ENCODE peak calls at places on chromosome 19, in four cellular contexts. I is tibial nerve, P is psoas muscle, L is breast epithelium. C is an unnamed sample. For H3K4me1, the result is how much of the 10 kb centered on the place peaks cover.

GRCh38 chr19:42628411-42629135 is 33.8 kb upstream of the CEACAM8 start:
- DNase-seq in I (no peak), P (no peak), L (no peak), C (no peak)

GRCh38 chr19:7705387-7706187 is 3.7 kb upstream of the FCER2 start:
- DNase-seq in I (peak), P (peak), L (peak), C (peak)

GRCh38 chr19:13881692-13882418 is 4.9 kb downstream of the NANOS3 start:
- DNase-seq in I (peak), P (no peak), L (peak), C (peak)

GRCh38 chr19:13165091-13165997 is 15.1 kb downstream of the IER2 start:
- DNase-seq in I (no peak), P (no peak), L (no peak), C (no peak)

GRCh38 chr19:17227798-17228367 is 1.9 kb downstream of the OCEL1 start:
- DNase-seq in I (no peak), P (peak), L (no peak), C (no peak)

GRCh38 chr19:29478578-29479565 is 46.9 kb upstream of the VSTM2B start:
- DNase-seq in I (no peak), P (no peak), L (no peak), C (no peak)

GRCh38 chr19:40717325-40717879 is 490 bp downstream of the ITPKC start:
- DNase-seq in I (no peak), P (no peak), L (peak), C (no peak)

GRCh38 chr19:21127898-21128297 is 13.9 kb upstream of the ZNF431 start:
- DNase-seq in I (no peak), P (no peak), L (no peak), C (no peak)

GRCh38 chr19:38389101-38389925 is 816 bp downstream of the SPRED3 start:
- DNase-seq in I (no peak), P (no peak), L (no peak), C (no peak)

GRCh38 chr19:58166708-58167280 is 16.1 kb upstream of the ZNF274 start:
- DNase-seq in I (no peak), P (no peak), L (no peak), C (no peak)

GRCh38 chr19:29841559-29842367 is 30.0 kb downstream of the CCNE1 start:
- DNase-seq in I (no peak), P (peak), L (no peak), C (no peak)

GRCh38 chr19:45294291-45295029 is 28.2 kb downstream of the CKM start:
- DNase-seq in I (no peak), P (peak), L (peak), C (no peak)

GRCh38 chr19:29084266-29084665 is 128.7 kb downstream of the UQCRFS1 start:
- DNase-seq in I (no peak), P (no peak), L (no peak), C (no peak)

GRCh38 chr19:34575206-34575605 is 93.6 kb downstream of the WTIP start:
- DNase-seq in I (no peak), P (no peak), L (no peak), C (no peak)

GRCh38 chr19:49638360-49638759 is 1.6 kb downstream of the RRAS start:
- DNase-seq in I (no peak), P (no peak), L (no peak), C (no peak)

GRCh38 chr19:51131780-51132680 is 7.3 kb downstream of the SIGLEC9 start:
- DNase-seq in I (no peak), P (no peak), L (no peak), C (no peak)

GRCh38 chr19:48330012-48330681 is 4.8 kb downstream of the EMP3 start:
- DNase-seq in I (peak), P (peak), L (peak), C (peak)

GRCh38 chr19:45079063-45079910 is at the start of gene GEMIN7:
- DNase-seq in I (peak), P (peak), L (peak), C (peak)

GRCh38 chr19:11379857-11380350 is 4.2 kb downstream of the EPOR start:
- DNase-seq in I (no peak), P (no peak), L (no peak), C (no peak)

GRCh38 chr19:17719730-17720486 is 628 bp downstream of the MAP1S start:
- DNase-seq in I (no peak), P (no peak), L (peak), C (peak)

GRCh38 chr19:15769586-15769985 is 17.9 kb upstream of the OR10H5 start:
- DNase-seq in I (no peak), P (no peak), L (no peak), C (no peak)

GRCh38 chr19:14782978-14783545 is 4.7 kb upstream of the ADGRE2 start:
- DNase-seq in I (no peak), P (no peak), L (no peak), C (no peak)

GRCh38 chr19:18833849-18834643 is 2.3 kb downstream of the UPF1 start:
- DNase-seq in I (no peak), P (no peak), L (no peak), C (no peak)
- H3K4me1 ChIP-seq in I (under half), P (under half), L (under half), C (under half)

DNA sequence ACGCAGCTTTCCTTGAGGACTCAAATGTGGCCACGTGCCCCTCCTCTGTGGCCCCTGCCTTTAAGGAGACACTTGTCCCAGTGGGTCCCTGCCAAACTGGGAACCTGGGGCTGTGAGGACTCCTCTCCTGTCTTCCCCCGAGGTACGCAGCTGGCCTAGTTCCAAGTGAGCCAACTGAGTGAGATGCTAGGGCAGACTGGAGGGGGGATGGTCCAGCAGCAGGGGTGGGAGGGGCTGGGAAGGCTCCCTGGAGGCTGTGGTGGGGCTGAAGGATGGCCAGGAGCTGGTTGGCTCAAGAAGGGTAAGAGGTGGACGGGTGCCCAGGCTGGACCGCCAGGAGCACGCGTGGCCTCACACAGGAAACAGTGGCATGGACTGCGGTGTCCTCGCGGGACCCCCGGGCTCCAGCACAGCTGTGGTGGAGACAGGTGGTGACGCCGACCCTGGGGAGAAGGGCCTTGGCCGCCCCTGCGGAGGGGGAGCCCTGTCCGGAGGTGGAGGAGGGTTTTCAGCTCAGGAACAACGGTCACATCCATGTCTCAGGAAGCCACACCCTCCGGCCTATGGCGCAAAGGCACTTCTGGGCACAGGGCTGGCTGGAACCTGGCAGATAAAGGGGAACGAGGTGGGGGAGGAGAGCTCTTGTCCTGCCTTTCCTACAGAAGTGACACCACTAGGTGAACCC is 45.8 kb downstream of the MLLT1 start:
- DNase-seq in I (no peak), P (peak), L (no peak), C (no peak)
- H3K4me1 ChIP-seq in I (half or more), P (half or more), L (half or more), C (under half)

DNA sequence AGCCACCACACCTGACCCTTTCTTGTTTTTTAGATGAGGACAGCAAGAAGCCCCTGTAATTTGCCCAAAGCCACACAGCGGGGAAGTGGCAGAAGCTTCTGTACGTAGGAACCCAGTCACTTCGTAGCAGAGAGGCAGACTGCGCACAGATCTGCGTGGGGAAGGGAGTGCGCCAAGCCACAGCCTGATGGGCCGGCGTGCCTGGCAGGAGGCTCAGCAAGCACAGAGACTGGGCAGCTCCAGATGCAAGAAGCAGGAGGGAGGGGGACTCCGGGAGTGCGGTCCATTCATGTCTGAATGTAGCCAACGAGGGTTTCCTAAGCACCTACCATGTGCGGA is 347 bp upstream of the TJP3 start:
- DNase-seq in I (no peak), P (no peak), L (no peak), C (no peak)
- H3K4me1 ChIP-seq in I (under half), P (under half), L (under half), C (under half)

GRCh38 chr19:954672-955494 is 29.0 kb downstream of the ARID3A start:
- DNase-seq in I (no peak), P (no peak), L (no peak), C (no peak)
- H3K4me1 ChIP-seq in I (under half), P (under half), L (under half), C (under half)

GRCh38 chr19:33292595-33293254 is 9.6 kb downstream of the CEBPA start:
- DNase-seq in I (no peak), P (peak), L (no peak), C (no peak)

GRCh38 chr19:33290956-33291622 is 11.2 kb downstream of the CEBPA start:
- DNase-seq in I (no peak), P (peak), L (no peak), C (no peak)

GRCh38 chr19:33293255-33294057 is 8.9 kb downstream of the CEBPA start:
- DNase-seq in I (no peak), P (peak), L (no peak), C (no peak)

GRCh38 chr19:33290082-33290815 is 12.1 kb downstream of the CEBPA start:
- DNase-seq in I (no peak), P (peak), L (no peak), C (no peak)

DNA sequence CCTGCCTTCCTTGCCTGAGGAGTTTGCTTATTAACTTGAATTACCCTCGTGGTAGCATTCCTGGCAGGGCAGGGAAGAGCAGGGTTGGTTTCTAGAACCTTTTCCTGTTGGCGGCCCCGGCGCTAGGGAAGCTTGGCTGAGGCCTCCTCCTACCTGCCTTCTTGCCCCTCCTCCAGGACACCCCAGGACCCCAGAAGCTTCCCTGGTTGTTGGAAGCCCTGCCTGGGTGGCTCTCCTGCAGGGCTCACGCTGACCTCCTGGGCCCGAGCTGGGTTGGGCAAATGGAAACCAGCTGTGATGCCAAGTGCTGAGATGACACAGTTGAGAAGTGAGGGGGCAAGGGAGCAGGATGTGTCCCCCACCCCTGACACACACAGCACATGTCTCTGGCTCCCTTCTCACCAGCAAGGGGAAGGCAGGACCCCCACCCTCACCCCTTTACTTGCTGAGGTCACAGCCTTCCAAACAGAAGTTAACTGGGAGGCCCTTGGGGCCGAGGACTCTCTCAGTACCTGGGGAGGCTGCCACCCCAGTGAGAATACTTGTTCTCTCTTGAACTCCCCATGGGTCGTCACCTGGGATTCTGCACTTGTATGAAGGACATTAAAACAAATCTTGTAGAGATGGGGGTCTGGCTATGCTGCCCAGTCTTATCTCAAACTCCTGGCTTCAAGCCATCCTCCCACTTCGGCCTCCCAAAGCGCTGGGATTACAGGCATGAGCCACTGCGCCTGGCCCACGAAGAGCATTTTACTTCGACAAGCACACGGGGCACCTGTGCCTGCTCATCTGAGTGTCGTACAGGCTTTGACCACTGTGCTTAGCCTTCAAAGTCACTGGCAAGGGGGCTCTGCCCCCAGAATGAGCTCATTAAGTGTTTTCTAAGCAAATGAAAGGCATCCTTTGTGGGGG is 10.5 kb downstream of the CEBPA start:
- DNase-seq in I (no peak), P (peak), L (no peak), C (no peak)
- H3K4me1 ChIP-seq in I (under half), P (under half), L (under half), C (under half)

GRCh38 chr19:2269244-2270156 is 12.5 kb downstream of the PEAK3 start:
- DNase-seq in I (peak), P (peak), L (peak), C (peak)

GRCh38 chr19:2271516-2272103 is 10.4 kb downstream of the PEAK3 start:
- DNase-seq in I (no peak), P (peak), L (no peak), C (no peak)

GRCh38 chr19:2270157-2270571 is 11.8 kb downstream of the PEAK3 start:
- DNase-seq in I (no peak), P (peak), L (no peak), C (no peak)

GRCh38 chr19:2268861-2269243 is 12.6 kb upstream of the JSRP1 start:
- DNase-seq in I (no peak), P (no peak), L (no peak), C (no peak)

DNA sequence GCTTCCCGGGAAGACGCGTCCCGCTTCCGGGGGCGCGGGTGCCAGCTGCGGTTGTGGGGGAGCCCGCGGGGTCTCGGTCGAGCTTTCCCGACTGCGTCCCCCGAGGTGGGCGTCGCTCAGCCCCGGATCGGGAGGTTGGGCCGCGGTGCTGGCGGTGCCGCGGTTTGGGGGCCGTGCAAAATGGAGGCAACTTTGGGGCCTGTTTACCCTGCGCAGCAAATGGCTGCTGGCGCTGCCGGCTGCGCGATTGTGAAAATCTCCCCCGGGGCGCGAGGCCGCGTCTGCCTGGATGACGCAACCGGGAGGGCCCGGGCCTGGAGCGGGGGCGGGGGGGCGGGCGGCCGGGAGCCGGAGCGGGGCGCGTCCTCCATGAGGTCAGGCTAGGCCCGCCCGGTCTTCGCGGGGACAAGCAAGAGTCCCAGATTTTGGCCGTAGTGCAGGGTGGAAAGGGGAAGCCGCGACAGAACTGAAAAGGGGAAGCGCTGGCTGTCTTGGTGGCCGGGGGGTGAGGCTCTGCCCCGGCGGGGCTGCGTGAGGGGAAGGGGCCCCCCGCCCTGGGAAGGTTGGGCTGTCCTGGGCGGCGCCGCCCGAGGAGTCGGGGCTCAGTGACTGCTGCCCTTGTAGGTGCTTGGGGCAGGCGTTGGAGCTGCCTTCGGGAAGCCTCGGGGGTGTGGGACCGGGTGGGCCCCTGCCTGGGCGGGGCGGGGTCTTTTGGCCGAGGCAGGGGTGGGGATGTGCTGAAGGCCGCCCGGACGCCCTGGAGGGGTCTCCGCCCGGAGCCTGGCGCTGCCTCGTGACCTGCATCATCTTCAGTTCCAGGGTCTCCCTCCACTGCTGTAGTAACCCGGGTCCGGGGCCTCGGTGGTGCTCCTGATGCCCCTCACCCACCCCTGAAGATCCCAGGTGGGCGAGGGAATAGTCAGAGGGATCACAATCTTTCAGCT is 11.1 kb downstream of the PEAK3 start:
- DNase-seq in I (peak), P (peak), L (peak), C (peak)
- H3K4me1 ChIP-seq in I (under half), P (half or more), L (under half), C (under half)

DNA sequence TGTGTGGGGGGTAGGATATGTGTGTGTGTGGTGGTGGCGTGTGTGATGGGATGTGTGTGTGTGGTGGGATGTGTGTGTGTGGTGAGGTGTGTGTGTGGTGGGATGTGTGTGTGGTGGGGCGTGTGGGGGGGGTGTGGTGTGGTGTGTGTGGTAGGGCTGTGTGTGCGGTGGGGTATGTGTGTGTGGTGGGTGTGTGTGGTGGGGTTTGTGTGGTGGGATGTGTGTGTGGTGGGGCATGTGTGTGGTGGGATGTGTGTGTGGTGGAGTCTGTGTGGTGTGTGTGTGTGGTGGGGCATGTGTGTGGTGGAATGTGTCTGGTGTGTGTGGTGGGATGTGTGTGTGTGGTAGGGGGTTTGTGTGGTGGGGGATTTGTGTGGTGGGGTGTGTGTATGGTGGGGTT is 41.2 kb upstream of the NPAS1 start:
- DNase-seq in I (no peak), P (no peak), L (no peak), C (no peak)
- H3K4me1 ChIP-seq in I (half or more), P (half or more), L (under half), C (under half)

GRCh38 chr19:2619076-2619475 is 83.4 kb downstream of the GNG7 start:
- DNase-seq in I (no peak), P (no peak), L (no peak), C (no peak)
- H3K4me1 ChIP-seq in I (under half), P (under half), L (under half), C (under half)

C was measured in effector memory CD4-positive, alpha-beta T cell.